ENCODE peak calls at places on chromosomes 5 and 9, in five cellular contexts. One of them, this sample, is unnamed.

GRCh38 chr9:114382951-114383865 is 4.6 kb downstream of the AKNA start:
- DNase-seq in hepatocyte: no peak
- DNase-seq in omental fat pad: no peak
- DNase-seq in pancreas: no peak
- DNase-seq in natural killer cell: peak
- DNase-seq in this sample: no peak

GRCh38 chr5:66891184-66891925 is 295.2 kb downstream of the MAST4 start:
- DNase-seq in hepatocyte: peak
- DNase-seq in omental fat pad: no peak
- DNase-seq in pancreas: peak
- DNase-seq in natural killer cell: no peak
- DNase-seq in this sample: no peak

GRCh38 chr5:5678909-5679308 is 256.4 kb downstream of the ICE1 start:
- DNase-seq in natural killer cell: no peak
- DNase-seq in omental fat pad: no peak
- DNase-seq in hepatocyte: no peak
- DNase-seq in pancreas: no peak
- DNase-seq in this sample: no peak

GRCh38 chr5:72434781-72435437 is 72.3 kb downstream of the ZNF366 start:
- DNase-seq in natural killer cell: no peak
- DNase-seq in omental fat pad: no peak
- DNase-seq in hepatocyte: no peak
- DNase-seq in pancreas: no peak
- DNase-seq in this sample: no peak

GRCh38 chr5:149358818-149359217 is 972 bp downstream of the PCYOX1L start:
- DNase-seq in omental fat pad: no peak
- DNase-seq in pancreas: no peak
- DNase-seq in hepatocyte: no peak
- DNase-seq in natural killer cell: no peak
- DNase-seq in this sample: no peak

GRCh38 chr9:90003046-90003355 is 398.2 kb downstream of the GADD45G start:
- DNase-seq in hepatocyte: no peak
- DNase-seq in omental fat pad: no peak
- DNase-seq in pancreas: no peak
- DNase-seq in natural killer cell: no peak
- DNase-seq in this sample: no peak

GRCh38 chr9:113853333-113853732 is 22.8 kb upstream of the ZNF618 start:
- DNase-seq in hepatocyte: no peak
- DNase-seq in natural killer cell: no peak
- DNase-seq in pancreas: no peak
- DNase-seq in omental fat pad: no peak
- DNase-seq in this sample: no peak

GRCh38 chr5:3181641-3182040 is 414.0 kb upstream of the IRX1 start:
- DNase-seq in natural killer cell: no peak
- DNase-seq in pancreas: no peak
- DNase-seq in hepatocyte: no peak
- DNase-seq in omental fat pad: no peak
- DNase-seq in this sample: no peak

GRCh38 chr5:68499952-68500351 is 284.4 kb downstream of the PIK3R1 start:
- DNase-seq in hepatocyte: no peak
- DNase-seq in natural killer cell: no peak
- DNase-seq in omental fat pad: no peak
- DNase-seq in pancreas: no peak
- DNase-seq in this sample: no peak

GRCh38 chr9:76687861-76688374 is 76.3 kb upstream of the PCA3 start:
- DNase-seq in pancreas: no peak
- DNase-seq in hepatocyte: peak
- DNase-seq in natural killer cell: peak
- DNase-seq in omental fat pad: no peak
- DNase-seq in this sample: peak

GRCh38 chr9:33350310-33350709 is 52.1 kb downstream of the AQP7 start:
- DNase-seq in hepatocyte: peak
- DNase-seq in omental fat pad: no peak
- DNase-seq in pancreas: no peak
- DNase-seq in natural killer cell: no peak
- DNase-seq in this sample: no peak

GRCh38 chr9:34964458-34964857 is 6.4 kb downstream of the PHF24 start:
- DNase-seq in pancreas: no peak
- DNase-seq in natural killer cell: no peak
- DNase-seq in omental fat pad: no peak
- DNase-seq in hepatocyte: no peak
- DNase-seq in this sample: no peak

GRCh38 chr5:164422400-164422799 is 917.0 kb downstream of the MAT2B start:
- DNase-seq in omental fat pad: no peak
- DNase-seq in pancreas: no peak
- DNase-seq in hepatocyte: peak
- DNase-seq in natural killer cell: no peak
- DNase-seq in this sample: no peak
- TF ChIP-seq CTCF in omental fat pad: no peak
- TF ChIP-seq CTCF in pancreas: no peak
- TF ChIP-seq CTCF in hepatocyte: peak
- TF ChIP-seq CTCF in natural killer cell: no peak
- TF ChIP-seq CTCF in this sample: no peak

DNA sequence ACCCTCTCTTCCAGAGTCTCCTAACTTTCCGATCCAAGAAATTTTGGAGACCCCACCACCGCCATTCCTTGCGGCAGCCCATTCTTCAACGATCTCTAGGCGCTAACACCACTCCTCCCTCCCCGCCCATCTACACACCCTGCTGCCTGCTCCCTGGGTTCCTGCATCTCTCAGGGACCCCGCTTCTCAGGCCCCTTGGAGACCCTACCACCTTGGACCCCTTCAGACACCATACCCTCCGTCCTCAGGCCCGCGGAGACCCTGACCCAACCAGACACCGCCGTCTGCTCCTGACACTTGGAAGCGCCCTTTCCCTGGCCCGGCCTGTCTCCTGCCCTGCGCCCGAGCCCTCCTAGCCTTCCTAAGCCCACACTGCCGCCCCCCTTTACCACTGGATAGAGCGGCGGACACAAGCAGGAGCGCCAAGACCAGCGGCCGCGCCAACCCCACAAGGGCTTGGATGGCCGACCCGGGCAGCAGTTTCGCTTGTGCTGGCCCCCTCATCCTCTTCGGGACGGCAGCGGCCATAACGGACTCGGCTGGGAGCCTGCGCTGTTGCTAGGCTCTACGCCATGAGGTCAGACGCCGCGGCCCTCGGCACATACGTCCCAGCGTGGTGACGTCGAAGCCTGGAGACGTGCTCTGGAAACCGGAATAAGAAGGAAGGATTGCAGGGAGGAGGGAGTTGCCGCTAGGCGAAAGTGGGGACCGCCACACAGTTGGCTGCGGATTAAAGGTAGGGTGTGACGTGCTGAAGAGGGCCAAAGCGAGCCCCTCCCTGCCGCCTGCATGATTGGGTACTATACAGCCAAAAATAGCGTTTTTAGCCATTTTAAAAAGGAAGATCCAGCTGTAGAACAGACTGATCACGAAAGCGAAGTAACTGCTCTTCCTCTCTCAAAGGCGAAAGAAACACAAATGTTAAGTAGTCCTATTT is at the start of gene C5orf15:
- DNase-seq in pancreas: peak
- DNase-seq in natural killer cell: peak
- DNase-seq in omental fat pad: peak
- DNase-seq in hepatocyte: peak
- DNase-seq in this sample: peak
- TF ChIP-seq CTCF in pancreas: no peak
- TF ChIP-seq CTCF in natural killer cell: no peak
- TF ChIP-seq CTCF in omental fat pad: no peak
- TF ChIP-seq CTCF in hepatocyte: no peak
- TF ChIP-seq CTCF in this sample: no peak

GRCh38 chr5:78472469-78473106 is 112.2 kb downstream of the SCAMP1 start:
- DNase-seq in hepatocyte: no peak
- DNase-seq in natural killer cell: no peak
- DNase-seq in pancreas: no peak
- DNase-seq in omental fat pad: no peak
- DNase-seq in this sample: no peak
- TF ChIP-seq CTCF in hepatocyte: peak
- TF ChIP-seq CTCF in natural killer cell: no peak
- TF ChIP-seq CTCF in pancreas: no peak
- TF ChIP-seq CTCF in omental fat pad: no peak
- TF ChIP-seq CTCF in this sample: peak

DNA sequence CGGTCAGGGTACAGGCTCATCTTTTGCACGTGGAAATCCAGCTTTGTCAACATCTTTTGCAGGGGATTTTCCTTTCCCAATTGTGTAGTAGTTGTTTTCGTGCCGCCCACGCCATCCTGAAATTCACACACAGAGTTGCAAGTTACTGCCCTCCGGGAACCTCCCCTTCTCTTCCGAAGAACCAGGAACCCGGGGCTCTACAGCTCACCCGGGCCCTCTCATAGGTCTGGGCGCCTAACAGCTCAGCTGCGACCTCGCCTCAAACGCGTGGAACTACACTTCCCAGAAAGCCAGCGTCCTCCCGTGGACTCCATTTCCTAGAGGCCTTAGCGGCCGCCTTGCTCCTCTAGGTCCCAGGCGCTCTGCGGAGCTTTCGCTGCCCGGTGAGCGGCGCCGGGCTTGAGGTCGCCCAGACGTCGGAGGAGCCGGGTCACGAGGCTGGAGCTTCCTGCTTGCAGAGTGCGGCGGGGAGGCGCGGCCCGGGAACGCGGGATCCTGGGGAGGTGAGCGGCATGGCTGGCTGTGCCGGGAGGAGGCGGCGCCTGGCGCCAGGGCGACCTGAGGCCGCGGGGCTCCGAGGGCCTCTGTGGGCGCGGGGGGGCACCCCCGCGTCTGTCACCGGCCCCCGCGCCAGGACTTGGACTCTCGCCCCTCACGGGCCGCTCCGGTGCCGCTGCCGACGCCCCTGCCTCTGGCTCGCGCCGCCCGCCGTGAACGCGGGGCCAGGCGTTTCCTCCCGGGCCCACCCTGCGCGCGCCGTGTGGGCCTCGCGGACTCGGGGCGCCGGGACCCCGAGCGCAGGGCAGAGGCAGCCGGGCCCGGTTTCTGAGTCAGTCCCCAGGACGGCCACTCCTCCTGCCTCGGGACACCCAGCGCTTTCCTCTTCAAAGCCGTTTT is at the start of gene ZNF354B:
- DNase-seq in hepatocyte: peak
- DNase-seq in natural killer cell: peak
- DNase-seq in omental fat pad: peak
- DNase-seq in pancreas: peak
- DNase-seq in this sample: peak
- TF ChIP-seq CTCF in hepatocyte: no peak
- TF ChIP-seq CTCF in natural killer cell: no peak
- TF ChIP-seq CTCF in omental fat pad: no peak
- TF ChIP-seq CTCF in pancreas: no peak
- TF ChIP-seq CTCF in this sample: no peak

GRCh38 chr5:158383485-158383884 is 524.5 kb upstream of the CLINT1 start:
- DNase-seq in hepatocyte: no peak
- DNase-seq in omental fat pad: no peak
- DNase-seq in pancreas: no peak
- DNase-seq in natural killer cell: no peak
- DNase-seq in this sample: no peak

GRCh38 chr5:158380661-158381060 is 521.7 kb upstream of the CLINT1 start:
- DNase-seq in hepatocyte: no peak
- DNase-seq in omental fat pad: no peak
- DNase-seq in pancreas: no peak
- DNase-seq in natural killer cell: no peak
- DNase-seq in this sample: no peak

GRCh38 chr5:158385982-158386381 is 527.0 kb upstream of the CLINT1 start:
- DNase-seq in omental fat pad: no peak
- DNase-seq in pancreas: no peak
- DNase-seq in natural killer cell: no peak
- DNase-seq in hepatocyte: no peak
- DNase-seq in this sample: no peak

GRCh38 chr5:158384535-158385421 is 525.8 kb upstream of the CLINT1 start:
- DNase-seq in omental fat pad: no peak
- DNase-seq in pancreas: no peak
- DNase-seq in natural killer cell: no peak
- DNase-seq in hepatocyte: no peak
- DNase-seq in this sample: peak

GRCh38 chr5:158382473-158382872 is 523.5 kb upstream of the CLINT1 start:
- DNase-seq in hepatocyte: peak
- DNase-seq in omental fat pad: peak
- DNase-seq in pancreas: peak
- DNase-seq in natural killer cell: no peak
- DNase-seq in this sample: peak
- TF ChIP-seq CTCF in hepatocyte: no peak
- TF ChIP-seq CTCF in omental fat pad: no peak
- TF ChIP-seq CTCF in pancreas: no peak
- TF ChIP-seq CTCF in natural killer cell: no peak
- TF ChIP-seq CTCF in this sample: no peak

GRCh38 chr5:88602584-88602983 is 280.4 kb downstream of the MEF2C start:
- DNase-seq in pancreas: no peak
- DNase-seq in hepatocyte: no peak
- DNase-seq in omental fat pad: no peak
- DNase-seq in natural killer cell: no peak
- DNase-seq in this sample: no peak
- TF ChIP-seq CTCF in pancreas: no peak
- TF ChIP-seq CTCF in hepatocyte: no peak
- TF ChIP-seq CTCF in omental fat pad: no peak
- TF ChIP-seq CTCF in natural killer cell: peak
- TF ChIP-seq CTCF in this sample: peak

GRCh38 chr5:143922718-143923117 is 110.8 kb downstream of the HMHB1 start:
- DNase-seq in omental fat pad: no peak
- DNase-seq in hepatocyte: no peak
- DNase-seq in pancreas: no peak
- DNase-seq in natural killer cell: no peak
- DNase-seq in this sample: no peak
- TF ChIP-seq CTCF in omental fat pad: no peak
- TF ChIP-seq CTCF in hepatocyte: no peak
- TF ChIP-seq CTCF in pancreas: no peak
- TF ChIP-seq CTCF in natural killer cell: no peak
- TF ChIP-seq CTCF in this sample: no peak

This sample was measured in CD14-positive monocyte.